ENCODE peak calls at places on chromosomes 1 and 21, in five cellular contexts. H is ELF-1; R is fibroblast of lung; F is activated CD8-positive, alpha-beta T cell treated with anti-CD3 and anti-CD28 coated beads for 36 hours; T is KBM-7. V is an unnamed sample.

GRCh38 chr21:40457741-40458140 is 389.2 kb downstream of the DSCAM start:
- DNase-seq in T (no peak), R (no peak), H (no peak), F (no peak), V (no peak)

GRCh38 chr1:207830788-207831187 is 78.9 kb downstream of the CD46 start:
- DNase-seq in R (no peak), T (no peak), F (no peak), H (no peak), V (no peak)

GRCh38 chr1:175725684-175726083 is 17.7 kb downstream of the TNR start:
- DNase-seq in T (peak), H (peak), F (peak), R (peak), V (peak)

GRCh38 chr1:36733748-36734147 is 251.0 kb upstream of the CSF3R start:
- DNase-seq in R (no peak), T (no peak), F (no peak), H (no peak), V (no peak)

GRCh38 chr21:33075128-33075527 is 5.2 kb downstream of the OLIG1 start:
- DNase-seq in R (no peak), T (no peak), H (peak), F (no peak), V (no peak)

GRCh38 chr21:43340491-43341348 is 86.2 kb downstream of the SIK1 start:
- DNase-seq in R (peak), H (peak), T (no peak), F (no peak), V (no peak)

GRCh38 chr1:46362158-46362557 is 21.6 kb downstream of the NSUN4 start:
- DNase-seq in T (no peak), H (no peak), F (no peak), R (no peak), V (no peak)

GRCh38 chr1:114610546-114611245 is 29.3 kb upstream of the BCAS2 start:
- DNase-seq in H (no peak), T (no peak), F (no peak), R (peak), V (no peak)

GRCh38 chr1:99503276-99503747 is 142.6 kb upstream of the PALMD start:
- DNase-seq in T (no peak), R (peak), F (no peak), H (no peak), V (no peak)

GRCh38 chr1:143720087-143721023 is 251.4 kb downstream of the FAM72C start:
- DNase-seq in F (no peak), H (peak), T (peak), R (no peak), V (peak)

GRCh38 chr1:110106013-110106941 is 6.0 kb upstream of the UBL4B start:
- DNase-seq in R (peak), H (peak), T (peak), F (peak), V (peak)

V was measured in Karpas-422.